ENCODE peak calls at places on chromosomes 13 and 19, in four cellular contexts. One of them, this sample, is unnamed.

GRCh38 chr19:13646758-13647157 is 117.6 kb upstream of the MRI1 start:
- DNase-seq in HepG2: no peak
- DNase-seq in K562: no peak
- DNase-seq in Panc1: no peak
- DNase-seq in this sample: no peak

GRCh38 chr13:20127563-20128458 is 33.0 kb downstream of the GJA3 start:
- DNase-seq in HepG2: peak; percentile 53
- DNase-seq in K562: no peak
- DNase-seq in Panc1: no peak
- DNase-seq in this sample: no peak

GRCh38 chr13:98141091-98141490 is 1.8 kb upstream of the FARP1 start:
- DNase-seq in HepG2: no peak
- DNase-seq in K562: no peak
- DNase-seq in Panc1: no peak
- DNase-seq in this sample: no peak

GRCh38 chr19:3249408-3249807 is 24.9 kb downstream of the CELF5 start:
- DNase-seq in HepG2: peak; percentile 27
- DNase-seq in K562: peak; percentile 92
- DNase-seq in Panc1: no peak
- DNase-seq in this sample: peak; percentile 33

GRCh38 chr13:106523566-106523965 is 11.9 kb downstream of the EFNB2 start:
- DNase-seq in HepG2: no peak
- DNase-seq in K562: no peak
- DNase-seq in Panc1: no peak
- DNase-seq in this sample: no peak

GRCh38 chr13:109096101-109096500 is 466.7 kb downstream of the MYO16 start:
- DNase-seq in HepG2: no peak
- DNase-seq in K562: no peak
- DNase-seq in Panc1: no peak
- DNase-seq in this sample: no peak

GRCh38 chr13:46962286-46962941 is 65.6 kb upstream of the HTR2A start:
- DNase-seq in HepG2: no peak
- DNase-seq in K562: no peak
- DNase-seq in Panc1: no peak
- DNase-seq in this sample: no peak

GRCh38 chr13:39414339-39414738 is 188.7 kb downstream of the LHFPL6 start:
- DNase-seq in HepG2: no peak
- DNase-seq in K562: no peak
- DNase-seq in Panc1: no peak
- DNase-seq in this sample: no peak

GRCh38 chr19:29858000-29858596 is 46.3 kb downstream of the CCNE1 start:
- DNase-seq in HepG2: no peak
- DNase-seq in K562: peak; percentile 77
- DNase-seq in Panc1: no peak
- DNase-seq in this sample: no peak

GRCh38 chr19:2342656-2343288 is 14.3 kb downstream of the SPPL2B start:
- DNase-seq in HepG2: no peak
- DNase-seq in K562: no peak
- DNase-seq in Panc1: no peak
- DNase-seq in this sample: no peak

GRCh38 chr19:48627865-48628314 is 8.6 kb downstream of the SPHK2 start:
- DNase-seq in HepG2: no peak
- DNase-seq in K562: no peak
- DNase-seq in Panc1: no peak
- DNase-seq in this sample: no peak

GRCh38 chr19:54209058-54209747 is 8.5 kb downstream of the RPS9 start:
- DNase-seq in HepG2: no peak
- DNase-seq in K562: no peak
- DNase-seq in Panc1: no peak
- DNase-seq in this sample: no peak

GRCh38 chr19:39164289-39164688 is 32.5 kb upstream of the NCCRP1 start:
- DNase-seq in HepG2: no peak
- DNase-seq in K562: no peak
- DNase-seq in Panc1: no peak
- DNase-seq in this sample: no peak

GRCh38 chr13:24788538-24788937 is 24.6 kb downstream of the RNF17 start:
- DNase-seq in HepG2: no peak
- DNase-seq in K562: no peak
- DNase-seq in Panc1: no peak
- DNase-seq in this sample: no peak

GRCh38 chr19:1070931-1071791 is 4.2 kb downstream of the ARHGAP45 start:
- DNase-seq in HepG2: no peak
- DNase-seq in K562: no peak
- DNase-seq in Panc1: no peak
- DNase-seq in this sample: no peak

GRCh38 chr13:43784491-43784890 is 2.3 kb downstream of the ENOX1 start:
- DNase-seq in HepG2: no peak
- DNase-seq in K562: no peak
- DNase-seq in Panc1: no peak
- DNase-seq in this sample: no peak

GRCh38 chr13:20136781-20137703 is 23.8 kb downstream of the GJA3 start:
- DNase-seq in HepG2: peak; percentile 37
- DNase-seq in K562: no peak
- DNase-seq in Panc1: no peak
- DNase-seq in this sample: no peak

GRCh38 chr19:16470911-16471811 is 609 bp downstream of the EPS15L1 start:
- DNase-seq in HepG2: no peak
- DNase-seq in K562: no peak
- DNase-seq in Panc1: no peak
- DNase-seq in this sample: no peak

GRCh38 chr19:33390120-33390907 is 16.8 kb downstream of the CEBPG start:
- DNase-seq in HepG2: no peak
- DNase-seq in K562: no peak
- DNase-seq in Panc1: no peak
- DNase-seq in this sample: no peak

GRCh38 chr19:47045867-47046470 is 2.5 kb downstream of the TMEM160 start:
- DNase-seq in HepG2: no peak
- DNase-seq in K562: no peak
- DNase-seq in Panc1: no peak
- DNase-seq in this sample: no peak

GRCh38 chr13:24745861-24746617 is 17.9 kb upstream of the RNF17 start:
- DNase-seq in HepG2: no peak
- DNase-seq in K562: no peak
- DNase-seq in Panc1: no peak
- DNase-seq in this sample: no peak

GRCh38 chr19:56751078-56751489 is 79.5 kb upstream of the ZNF835 start:
- DNase-seq in HepG2: peak; percentile 56
- DNase-seq in K562: no peak
- DNase-seq in Panc1: no peak
- DNase-seq in this sample: no peak

GRCh38 chr19:17865364-17866311 is 5.9 kb downstream of the RPL18A start:
- DNase-seq in HepG2: no peak
- DNase-seq in K562: peak; percentile 45
- DNase-seq in Panc1: no peak
- DNase-seq in this sample: peak; percentile 57

GRCh38 chr19:56142087-56142787 is 1.1 kb downstream of the ZNF444 start:
- DNase-seq in HepG2: peak; percentile 97
- DNase-seq in K562: no peak
- DNase-seq in Panc1: no peak
- DNase-seq in this sample: no peak

GRCh38 chr13:48424212-48424611 is 11.3 kb upstream of the LPAR6 start:
- DNase-seq in HepG2: no peak
- DNase-seq in K562: no peak
- DNase-seq in Panc1: no peak
- DNase-seq in this sample: no peak

GRCh38 chr13:51697855-51698254 is 106.1 kb downstream of the DHRS12 start:
- DNase-seq in HepG2: no peak
- DNase-seq in K562: no peak
- DNase-seq in Panc1: no peak
- DNase-seq in this sample: no peak

GRCh38 chr13:70613295-70613694 is 505.0 kb upstream of the KLHL1 start:
- DNase-seq in HepG2: no peak
- DNase-seq in K562: no peak
- DNase-seq in Panc1: no peak
- DNase-seq in this sample: no peak

GRCh38 chr13:90375851-90376250 is 971.6 kb upstream of the MIR17HG start:
- DNase-seq in HepG2: no peak
- DNase-seq in K562: no peak
- DNase-seq in Panc1: no peak
- DNase-seq in this sample: no peak

GRCh38 chr19:35130761-35131720 is 3.8 kb downstream of the LGI4 start:
- DNase-seq in HepG2: peak; percentile 43
- DNase-seq in K562: no peak
- DNase-seq in Panc1: no peak
- DNase-seq in this sample: no peak
- TF ChIP-seq POLR2AphosphoS5 in HepG2: peak; percentile 35
- TF ChIP-seq POLR2AphosphoS5 in K562: no peak
- TF ChIP-seq POLR2AphosphoS5 in Panc1: no peak
- TF ChIP-seq POLR2AphosphoS5 in this sample: no peak

GRCh38 chr13:62432295-62432694 is 1016.6 kb upstream of the PCDH20 start:
- DNase-seq in HepG2: no peak
- DNase-seq in K562: no peak
- DNase-seq in Panc1: no peak
- DNase-seq in this sample: no peak
- H3K4me3 ChIP-seq in HepG2: no peak overlapping the region
- H3K4me3 ChIP-seq in K562: no peak overlapping the region
- H3K4me3 ChIP-seq in Panc1: no peak overlapping the region
- H3K4me3 ChIP-seq in this sample: no peak overlapping the region

GRCh38 chr13:37381502-37381901 is 217.1 kb downstream of the POSTN start:
- DNase-seq in HepG2: no peak
- DNase-seq in K562: no peak
- DNase-seq in Panc1: no peak
- DNase-seq in this sample: no peak
- TF ChIP-seq TCF7L2 in HepG2: no peak
- TF ChIP-seq TCF7L2 in K562: no peak
- TF ChIP-seq TCF7L2 in Panc1: no peak
- TF ChIP-seq TCF7L2 in this sample: no peak

GRCh38 chr19:37217855-37218591 is at the start of gene ZNF383:
- DNase-seq in HepG2: peak; percentile 92
- DNase-seq in K562: peak; percentile 85
- DNase-seq in Panc1: peak; percentile 90
- DNase-seq in this sample: peak; percentile 85
- TF ChIP-seq POLR2AphosphoS5 in HepG2: peak; percentile 79
- TF ChIP-seq POLR2AphosphoS5 in K562: peak; percentile 58
- TF ChIP-seq POLR2AphosphoS5 in Panc1: peak; percentile 78
- TF ChIP-seq POLR2AphosphoS5 in this sample: peak; percentile 59

This sample was measured in HCT116.